ENCODE peak calls at places on chromosomes 4 and X, in four cellular contexts. One of them, this sample, is unnamed.

GRCh38 chr4:67436742-67437141 is 108.6 kb downstream of the CENPC start:
- DNase-seq in ascending aorta: no peak
- DNase-seq in psoas muscle: no peak
- DNase-seq in HCT116: no peak
- DNase-seq in this sample: no peak

GRCh38 chr4:73603307-73603710 is 16.9 kb downstream of the RASSF6 start:
- DNase-seq in ascending aorta: no peak
- DNase-seq in psoas muscle: no peak
- DNase-seq in HCT116: no peak
- DNase-seq in this sample: peak

GRCh38 chr4:57614533-57614932 is 504.3 kb upstream of the IGFBP7 start:
- DNase-seq in ascending aorta: no peak
- DNase-seq in psoas muscle: no peak
- DNase-seq in HCT116: no peak
- DNase-seq in this sample: no peak

GRCh38 chr4:79257953-79258613 is 67.8 kb downstream of the NAA11 start:
- DNase-seq in ascending aorta: no peak
- DNase-seq in psoas muscle: no peak
- DNase-seq in HCT116: no peak
- DNase-seq in this sample: no peak

GRCh38 chr4:37989398-37990260 is 29.4 kb downstream of the PTTG2 start:
- DNase-seq in ascending aorta: no peak
- DNase-seq in psoas muscle: no peak
- DNase-seq in HCT116: no peak
- DNase-seq in this sample: no peak

GRCh38 chr4:102104278-102104677 is 241.0 kb downstream of the SLC39A8 start:
- DNase-seq in ascending aorta: no peak
- DNase-seq in psoas muscle: no peak
- DNase-seq in HCT116: no peak
- DNase-seq in this sample: no peak

GRCh38 chr4:54230479-54231418 is 1.7 kb downstream of the PDGFRA start:
- DNase-seq in ascending aorta: peak
- DNase-seq in psoas muscle: peak
- DNase-seq in HCT116: no peak
- DNase-seq in this sample: peak

GRCh38 chrX:3743821-3744439 is 30.5 kb upstream of the PRKX start:
- DNase-seq in ascending aorta: no peak
- DNase-seq in psoas muscle: no peak
- DNase-seq in HCT116: no peak
- DNase-seq in this sample: no peak

GRCh38 chrX:35919536-35920309 is at the start of gene CFAP47:
- DNase-seq in ascending aorta: no peak
- DNase-seq in psoas muscle: no peak
- DNase-seq in HCT116: no peak
- DNase-seq in this sample: peak

GRCh38 chr4:76341063-76341462 is 34.5 kb downstream of the STBD1 start:
- DNase-seq in ascending aorta: no peak
- DNase-seq in psoas muscle: no peak
- DNase-seq in HCT116: no peak
- DNase-seq in this sample: no peak

GRCh38 chr4:79922011-79922410 is 151.0 kb downstream of the ANTXR2 start:
- DNase-seq in ascending aorta: no peak
- DNase-seq in psoas muscle: no peak
- DNase-seq in HCT116: no peak
- DNase-seq in this sample: no peak

GRCh38 chrX:86102341-86102740 is 45.9 kb upstream of the DACH2 start:
- DNase-seq in ascending aorta: no peak
- DNase-seq in psoas muscle: no peak
- DNase-seq in HCT116: no peak
- DNase-seq in this sample: no peak

GRCh38 chr4:103354006-103354405 is 155.9 kb upstream of the CENPE start:
- DNase-seq in ascending aorta: no peak
- DNase-seq in psoas muscle: no peak
- DNase-seq in HCT116: no peak
- DNase-seq in this sample: no peak

GRCh38 chr4:155828628-155829027 is 37.4 kb downstream of the ASIC5 start:
- DNase-seq in ascending aorta: no peak
- DNase-seq in psoas muscle: no peak
- DNase-seq in HCT116: no peak
- DNase-seq in this sample: no peak

GRCh38 chr4:83855044-83855443 is 319.1 kb downstream of the GPAT3 start:
- DNase-seq in ascending aorta: no peak
- DNase-seq in psoas muscle: no peak
- DNase-seq in HCT116: peak
- DNase-seq in this sample: no peak

GRCh38 chrX:22340022-22340616 is 67.4 kb downstream of the CBLL2 start:
- DNase-seq in ascending aorta: no peak
- DNase-seq in psoas muscle: no peak
- DNase-seq in HCT116: no peak
- DNase-seq in this sample: no peak

GRCh38 chr4:186285147-186285546 is 19.2 kb downstream of the F11 start:
- DNase-seq in ascending aorta: no peak
- DNase-seq in psoas muscle: no peak
- DNase-seq in HCT116: no peak
- DNase-seq in this sample: no peak

GRCh38 chrX:45232139-45232538 is 31.5 kb upstream of the DIPK2B start:
- DNase-seq in ascending aorta: no peak
- DNase-seq in psoas muscle: no peak
- DNase-seq in HCT116: no peak
- DNase-seq in this sample: no peak

GRCh38 chr4:3311095-3311372 is 18.2 kb downstream of the RGS12 start:
- DNase-seq in ascending aorta: no peak
- DNase-seq in psoas muscle: no peak
- DNase-seq in HCT116: no peak
- DNase-seq in this sample: no peak

GRCh38 chrX:53074987-53075386 is 7.2 kb upstream of the TSPYL2 start:
- DNase-seq in ascending aorta: peak
- DNase-seq in psoas muscle: no peak
- DNase-seq in HCT116: no peak
- DNase-seq in this sample: no peak

GRCh38 chr4:122364700-122365404 is 14.0 kb upstream of the ADAD1 start:
- DNase-seq in ascending aorta: no peak
- DNase-seq in psoas muscle: no peak
- DNase-seq in HCT116: no peak
- DNase-seq in this sample: no peak

GRCh38 chr4:177302371-177303100 is 7.1 kb upstream of the NEIL3 start:
- DNase-seq in ascending aorta: peak
- DNase-seq in psoas muscle: no peak
- DNase-seq in HCT116: no peak
- DNase-seq in this sample: no peak

GRCh38 chrX:30971761-30972603 is 82.9 kb upstream of the TAB3 start:
- DNase-seq in ascending aorta: no peak
- DNase-seq in psoas muscle: no peak
- DNase-seq in HCT116: no peak
- DNase-seq in this sample: no peak

DNA sequence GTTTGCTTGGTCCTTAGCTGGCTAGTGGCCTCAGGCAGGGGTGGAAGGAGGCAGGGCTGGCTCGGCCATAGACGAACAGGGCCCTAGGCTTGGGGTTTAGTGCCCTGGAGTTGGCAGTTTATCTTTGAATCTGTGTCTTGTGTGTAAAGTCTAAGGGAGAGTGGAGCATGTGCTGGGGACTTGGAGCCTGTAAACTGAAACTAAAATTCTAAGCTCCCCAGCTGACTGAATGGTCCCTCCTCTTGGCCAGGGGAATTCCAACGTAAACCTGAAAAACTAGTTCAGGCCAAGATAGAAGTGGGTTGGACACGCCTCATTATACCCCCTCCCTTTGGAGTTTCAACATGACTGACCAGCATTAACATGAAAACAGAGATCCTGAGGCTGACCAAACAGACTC is 46.1 kb upstream of the GPR78 start:
- DNase-seq in ascending aorta: no peak
- DNase-seq in psoas muscle: no peak
- DNase-seq in HCT116: peak
- DNase-seq in this sample: peak
- H3K4me3 ChIP-seq in ascending aorta: no peak
- H3K4me3 ChIP-seq in psoas muscle: no peak
- H3K4me3 ChIP-seq in HCT116: peak
- H3K4me3 ChIP-seq in this sample: peak

GRCh38 chrX:78517124-78517523 is 142.0 kb downstream of the RTL3 start:
- DNase-seq in ascending aorta: no peak
- DNase-seq in psoas muscle: no peak
- DNase-seq in HCT116: no peak
- DNase-seq in this sample: no peak
- H3K4me3 ChIP-seq in ascending aorta: no peak
- H3K4me3 ChIP-seq in psoas muscle: no peak
- H3K4me3 ChIP-seq in HCT116: no peak
- H3K4me3 ChIP-seq in this sample: no peak

GRCh38 chrX:115598556-115598955 is 37.6 kb downstream of the PLS3 start:
- DNase-seq in ascending aorta: no peak
- DNase-seq in psoas muscle: no peak
- DNase-seq in HCT116: no peak
- DNase-seq in this sample: no peak

GRCh38 chrX:115591856-115592842 is 31.2 kb downstream of the PLS3 start:
- DNase-seq in ascending aorta: no peak
- DNase-seq in psoas muscle: no peak
- DNase-seq in HCT116: no peak
- DNase-seq in this sample: no peak

GRCh38 chrX:115592997-115593734 is 32.2 kb downstream of the PLS3 start:
- DNase-seq in ascending aorta: no peak
- DNase-seq in psoas muscle: no peak
- DNase-seq in HCT116: no peak
- DNase-seq in this sample: no peak

GRCh38 chrX:115591420-115591819 is 30.4 kb downstream of the PLS3 start:
- DNase-seq in ascending aorta: no peak
- DNase-seq in psoas muscle: no peak
- DNase-seq in HCT116: no peak
- DNase-seq in this sample: no peak

DNA sequence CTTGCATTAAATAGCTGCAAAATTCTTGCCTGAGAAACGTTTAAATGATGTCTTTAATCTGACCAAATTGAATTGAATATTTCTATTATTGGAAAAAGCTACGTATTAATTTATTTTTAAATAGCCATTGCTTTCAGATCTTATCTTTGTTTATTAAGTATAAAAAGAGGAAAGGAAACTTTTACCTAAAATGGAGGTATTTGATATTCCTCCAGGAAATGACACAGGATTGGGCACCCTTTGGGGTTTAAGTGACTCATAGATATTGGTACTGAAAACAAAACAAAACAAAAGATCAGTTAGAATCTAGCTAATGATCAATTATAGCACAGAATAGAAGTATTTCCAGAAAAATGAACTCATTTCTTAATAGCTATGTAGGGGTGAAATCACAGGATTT is 34.1 kb downstream of the PLS3 start:
- DNase-seq in ascending aorta: no peak
- DNase-seq in psoas muscle: no peak
- DNase-seq in HCT116: no peak
- DNase-seq in this sample: no peak
- H3K4me3 ChIP-seq in ascending aorta: peak
- H3K4me3 ChIP-seq in psoas muscle: peak
- H3K4me3 ChIP-seq in HCT116: no peak
- H3K4me3 ChIP-seq in this sample: no peak

GRCh38 chr4:20255823-20256222 is 4.1 kb downstream of the SLIT2 start:
- DNase-seq in ascending aorta: no peak
- DNase-seq in psoas muscle: no peak
- DNase-seq in HCT116: no peak
- DNase-seq in this sample: no peak
- H3K4me3 ChIP-seq in ascending aorta: peak
- H3K4me3 ChIP-seq in psoas muscle: peak
- H3K4me3 ChIP-seq in HCT116: no peak
- H3K4me3 ChIP-seq in this sample: no peak

DNA sequence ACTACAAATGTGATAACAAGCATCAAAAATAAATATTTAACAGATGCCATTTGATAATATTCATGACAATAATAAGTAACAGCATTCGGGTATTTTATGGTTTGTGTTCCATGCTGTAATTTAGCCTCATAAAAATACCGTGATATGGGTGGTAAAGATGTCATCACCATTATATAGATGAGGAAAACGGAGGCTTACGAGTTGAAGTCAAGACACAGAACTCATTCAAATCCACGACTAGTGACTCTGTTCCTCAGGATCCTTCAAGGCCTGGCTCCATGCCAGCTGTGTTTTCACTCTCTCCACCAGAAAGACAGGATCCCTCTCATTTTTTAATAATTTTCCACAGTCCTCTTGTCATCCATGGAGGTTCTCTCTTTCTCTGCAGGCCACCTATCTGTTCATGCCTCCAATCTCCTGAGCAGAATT is 94.5 kb downstream of the APBB2 start:
- DNase-seq in ascending aorta: no peak
- DNase-seq in psoas muscle: peak
- DNase-seq in HCT116: no peak
- DNase-seq in this sample: no peak
- H3K4me3 ChIP-seq in ascending aorta: peak
- H3K4me3 ChIP-seq in psoas muscle: peak
- H3K4me3 ChIP-seq in HCT116: no peak
- H3K4me3 ChIP-seq in this sample: no peak

GRCh38 chr4:1033840-1034551 is 22.6 kb downstream of the FGFRL1 start:
- DNase-seq in ascending aorta: peak
- DNase-seq in psoas muscle: peak
- DNase-seq in HCT116: no peak
- DNase-seq in this sample: no peak
- H3K4me3 ChIP-seq in ascending aorta: peak
- H3K4me3 ChIP-seq in psoas muscle: no peak
- H3K4me3 ChIP-seq in HCT116: no peak
- H3K4me3 ChIP-seq in this sample: no peak

GRCh38 chr4:13306356-13306755 is 177.8 kb downstream of the RAB28 start:
- DNase-seq in ascending aorta: no peak
- DNase-seq in psoas muscle: no peak
- DNase-seq in HCT116: no peak
- DNase-seq in this sample: no peak
- H3K4me3 ChIP-seq in ascending aorta: no peak
- H3K4me3 ChIP-seq in psoas muscle: no peak
- H3K4me3 ChIP-seq in HCT116: no peak
- H3K4me3 ChIP-seq in this sample: no peak

GRCh38 chrX:103361798-103362197 is 5.5 kb downstream of the TCEAL9 start:
- DNase-seq in ascending aorta: no peak
- DNase-seq in psoas muscle: no peak
- DNase-seq in HCT116: no peak
- DNase-seq in this sample: no peak

GRCh38 chrX:103362504-103362903 is 6.2 kb downstream of the TCEAL9 start:
- DNase-seq in ascending aorta: no peak
- DNase-seq in psoas muscle: no peak
- DNase-seq in HCT116: no peak
- DNase-seq in this sample: no peak

GRCh38 chrX:103363046-103363445 is 6.7 kb downstream of the TCEAL9 start:
- DNase-seq in ascending aorta: no peak
- DNase-seq in psoas muscle: no peak
- DNase-seq in HCT116: no peak
- DNase-seq in this sample: no peak

GRCh38 chrX:103360092-103360491 is 3.8 kb downstream of the TCEAL9 start:
- DNase-seq in ascending aorta: no peak
- DNase-seq in psoas muscle: no peak
- DNase-seq in HCT116: no peak
- DNase-seq in this sample: no peak

GRCh38 chrX:103360916-103361315 is 4.6 kb downstream of the TCEAL9 start:
- DNase-seq in ascending aorta: no peak
- DNase-seq in psoas muscle: no peak
- DNase-seq in HCT116: no peak
- DNase-seq in this sample: no peak
- H3K4me3 ChIP-seq in ascending aorta: no peak
- H3K4me3 ChIP-seq in psoas muscle: no peak
- H3K4me3 ChIP-seq in HCT116: no peak
- H3K4me3 ChIP-seq in this sample: no peak

This sample was measured in pancreas.